ENCODE peak calls at places on chromosomes 5 and 9, in five cellular contexts. C is Karpas-422, R is PC-9, F is spleen, D is keratinocyte. E is an unnamed sample.

GRCh38 chr9:125142560-125143376 is 560 bp downstream of the SCAI start:
- DNase-seq in C (peak), R (peak), F (peak), D (no peak), E (no peak)

GRCh38 chr9:72315510-72316287 is 49.3 kb downstream of the ZFAND5 start:
- DNase-seq in C (no peak), R (peak), F (no peak), D (no peak), E (peak)

GRCh38 chr5:180832638-180833068 is 28.4 kb downstream of the ZFP62 start:
- DNase-seq in C (peak), R (no peak), F (no peak), D (no peak), E (no peak)

GRCh38 chr5:161085081-161085480 is 233.1 kb upstream of the ATP10B start:
- DNase-seq in C (no peak), R (no peak), F (no peak), D (no peak), E (no peak)

GRCh38 chr5:162324356-162324755 is 256.8 kb downstream of the GABRG2 start:
- DNase-seq in C (no peak), R (no peak), F (no peak), D (no peak), E (no peak)

GRCh38 chr5:127003798-127004495 is 26.4 kb downstream of the MARCHF3 start:
- DNase-seq in C (no peak), R (no peak), F (no peak), D (no peak), E (no peak)

GRCh38 chr5:165497707-165498106 is 1992.3 kb downstream of the MAT2B start:
- DNase-seq in C (peak), R (no peak), F (no peak), D (no peak), E (peak)

GRCh38 chr5:5523066-5523505 is 100.6 kb downstream of the ICE1 start:
- DNase-seq in C (peak), R (no peak), F (no peak), D (no peak), E (no peak)

GRCh38 chr5:57216714-57217113 is 42.9 kb downstream of the GPBP1 start:
- DNase-seq in C (no peak), R (no peak), F (no peak), D (peak), E (no peak)

GRCh38 chr5:95730730-95731570 is at the start of gene RHOBTB3:
- DNase-seq in C (peak), R (peak), F (peak), D (no peak), E (peak)

GRCh38 chr5:38207343-38207742 is 51.0 kb upstream of the EGFLAM start:
- DNase-seq in C (no peak), R (no peak), F (no peak), D (no peak), E (no peak)

GRCh38 chr9:131781069-131781468 is 41.2 kb upstream of the RAPGEF1 start:
- DNase-seq in C (no peak), R (no peak), F (no peak), D (no peak), E (no peak)

GRCh38 chr9:101592788-101593187 is 2.0 kb downstream of the PPP3R2 start:
- DNase-seq in C (no peak), R (no peak), F (no peak), D (no peak), E (no peak)

GRCh38 chr9:13569706-13570423 is 290.4 kb upstream of the MPDZ start:
- DNase-seq in C (no peak), R (no peak), F (no peak), D (no peak), E (no peak)

GRCh38 chr5:25955337-25955736 is 1083.0 kb downstream of the CDH9 start:
- DNase-seq in C (peak), R (no peak), F (no peak), D (no peak), E (no peak)

GRCh38 chr9:134664446-134664845 is 22.8 kb downstream of the COL5A1 start:
- DNase-seq in C (no peak), R (no peak), F (no peak), D (no peak), E (no peak)

GRCh38 chr5:72125931-72126620 is 18.8 kb downstream of the MAP1B start:
- DNase-seq in C (no peak), R (peak), F (no peak), D (no peak), E (no peak)

GRCh38 chr5:16082053-16082452 is 97.5 kb downstream of the MARCHF11 start:
- DNase-seq in C (no peak), R (no peak), F (no peak), D (no peak), E (peak)

GRCh38 chr5:685262-686171 is 7.6 kb downstream of the TPPP start:
- DNase-seq in C (no peak), R (no peak), F (peak), D (no peak), E (no peak)

GRCh38 chr5:14440598-14441401 is 140.8 kb upstream of the OTULINL start:
- DNase-seq in C (no peak), R (no peak), F (no peak), D (no peak), E (peak)
- H3K4me3 ChIP-seq in C (no peak), R (no peak), F (peak), D (no peak), E (peak)

DNA sequence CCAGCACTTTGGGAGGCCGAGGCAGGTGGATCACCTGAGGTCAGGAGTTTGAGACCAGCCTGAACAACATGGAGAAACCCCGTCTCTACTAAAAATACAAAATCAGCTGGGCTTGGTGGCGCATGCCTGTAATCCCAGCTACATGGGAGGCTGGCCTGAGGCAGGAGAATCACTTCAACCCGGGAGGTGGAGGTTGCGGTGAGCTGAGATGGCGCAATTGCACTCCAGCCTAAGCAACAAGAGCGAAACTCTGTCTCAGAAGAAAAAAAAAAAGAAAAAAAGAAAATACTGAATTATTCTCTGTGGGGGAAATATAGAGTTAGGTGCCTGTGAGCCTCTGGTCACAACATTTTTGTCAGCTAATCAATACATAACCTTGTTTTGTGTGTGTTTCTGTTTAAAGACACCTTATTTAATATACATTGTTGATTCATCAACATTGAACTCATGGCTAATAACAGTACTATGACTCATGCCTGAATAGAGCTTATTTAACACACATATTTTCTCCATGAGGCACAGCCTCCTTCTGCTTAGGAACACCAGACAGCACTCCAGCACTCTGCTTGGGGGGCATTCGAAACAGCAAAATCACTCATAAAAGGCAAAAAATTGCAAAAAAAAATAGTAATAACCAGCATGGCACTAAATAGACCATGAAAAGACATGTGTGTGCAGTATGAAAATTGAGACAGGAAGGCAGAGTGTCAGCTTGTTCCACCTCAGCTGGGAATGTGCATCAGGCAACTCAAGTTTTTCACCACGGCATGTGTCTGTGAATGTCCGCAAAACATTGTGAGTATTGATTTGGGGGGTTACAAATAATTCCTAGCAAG is at the start of gene IL31RA:
- DNase-seq in C (no peak), R (peak), F (no peak), D (peak), E (peak)
- H3K4me3 ChIP-seq in C (no peak), R (no peak), F (no peak), D (peak), E (no peak)

DNA sequence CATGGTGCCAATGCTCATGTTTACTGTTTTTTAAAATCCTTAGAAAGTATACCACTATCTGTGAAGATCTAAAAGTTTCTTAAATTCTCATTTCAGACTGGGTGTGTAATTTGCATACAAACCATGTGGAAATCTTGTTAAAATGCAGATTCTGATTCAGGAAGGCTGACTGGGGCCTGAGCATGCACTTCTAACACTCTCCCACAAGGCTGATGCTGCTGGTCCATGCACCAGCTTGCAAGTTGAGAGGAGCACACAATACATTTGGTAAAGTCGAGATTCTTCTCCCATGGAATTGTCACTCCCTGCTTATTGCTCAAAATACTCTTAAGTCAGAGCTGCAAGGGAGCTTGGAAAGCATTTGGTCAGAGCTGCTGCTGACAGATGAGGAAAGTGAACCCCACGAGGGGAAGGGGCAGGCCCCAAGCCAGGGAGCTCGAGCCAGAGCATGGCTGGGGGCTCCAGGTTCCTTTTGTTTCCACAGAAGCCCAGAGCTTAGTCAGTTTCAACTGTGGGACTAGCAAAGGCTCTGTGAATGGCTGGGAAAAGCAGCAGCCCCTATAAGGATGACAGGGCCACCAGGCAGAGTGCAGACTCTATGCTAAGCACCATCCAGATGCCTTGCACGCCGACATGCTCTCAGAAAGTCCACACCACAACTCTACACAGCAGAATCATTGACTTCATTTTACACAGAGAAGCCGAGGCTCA is 93.5 kb upstream of the HAND1 start:
- DNase-seq in C (peak), R (no peak), F (no peak), D (no peak), E (no peak)
- H3K4me3 ChIP-seq in C (no peak), R (no peak), F (no peak), D (no peak), E (no peak)

GRCh38 chr5:140357731-140358093 is 2.3 kb upstream of the SLC4A9 start:
- DNase-seq in C (peak), R (peak), F (peak), D (no peak), E (peak)
- H3K4me3 ChIP-seq in C (no peak), R (peak), F (peak), D (peak), E (peak)

E was measured in MG63.